ENCODE peak calls at places on chromosome 4, in four cellular contexts. G is GM23248, B is Peyer's patch, W is upper lobe of right lung. D is an unnamed sample.

GRCh38 chr4:109302366-109303140 is at the start of gene COL25A1:
- DNase-seq in B (no peak), G (peak; percentile 53), W (peak; percentile 75), D (peak; percentile 52)

GRCh38 chr4:89411539-89411938 is 103.9 kb upstream of the GPRIN3 start:
- DNase-seq in B (no peak), W (no peak), G (no peak), D (no peak)

GRCh38 chr4:2924286-2924685 is 38.9 kb downstream of the NOP14 start:
- DNase-seq in G (no peak), W (peak; percentile 57), B (no peak), D (no peak)

GRCh38 chr4:101279377-101279871 is 67.9 kb downstream of the PPP3CA start:
- DNase-seq in G (peak; percentile 97), W (no peak), B (no peak), D (no peak)

GRCh38 chr4:1008840-1009646 is 2.4 kb upstream of the FGFRL1 start:
- DNase-seq in G (peak; percentile 39), W (peak; percentile 79), B (peak; percentile 34), D (peak; percentile 10)

GRCh38 chr4:73675623-73676022 is 55.4 kb upstream of the RASSF6 start:
- DNase-seq in W (no peak), G (no peak), B (no peak), D (no peak)

GRCh38 chr4:161714022-161714751 is 449.6 kb downstream of the FSTL5 start:
- DNase-seq in G (peak; percentile 24), B (no peak), W (no peak), D (no peak)

GRCh38 chr4:154779362-154779947 is 1.6 kb upstream of the RBM46 start:
- DNase-seq in B (no peak), G (peak; percentile 68), W (no peak), D (no peak)

GRCh38 chr4:72846280-72847111 is 223.0 kb downstream of the COX18 start:
- DNase-seq in W (no peak), B (no peak), G (peak; percentile 17), D (no peak)

GRCh38 chr4:123587983-123588494 is 191.4 kb downstream of the SPRY1 start:
- DNase-seq in W (no peak), B (no peak), G (peak; percentile 70), D (no peak)

GRCh38 chr4:123449780-123450179 is 53.2 kb downstream of the SPRY1 start:
- DNase-seq in W (no peak), B (no peak), G (peak; percentile 20), D (no peak)

GRCh38 chr4:123017636-123018390 is 95.4 kb upstream of the NUDT6 start:
- DNase-seq in W (no peak), G (peak; percentile 81), B (no peak), D (no peak)

GRCh38 chr4:76357981-76358380 is 51.4 kb downstream of the STBD1 start:
- DNase-seq in G (no peak), B (no peak), W (no peak), D (no peak)

GRCh38 chr4:176794651-176795050 is 1.9 kb upstream of the VEGFC start:
- DNase-seq in W (no peak), G (no peak), B (no peak), D (no peak)

GRCh38 chr4:176793060-176793605 is 411 bp upstream of the VEGFC start:
- DNase-seq in G (no peak), B (no peak), W (no peak), D (no peak)

GRCh38 chr4:176795441-176795840 is 2.7 kb upstream of the VEGFC start:
- DNase-seq in B (no peak), W (no peak), G (no peak), D (no peak)

GRCh38 chr4:176792348-176793059 is at the start of gene VEGFC:
- DNase-seq in B (no peak), G (peak; percentile 94), W (peak; percentile 75), D (no peak)

DNA sequence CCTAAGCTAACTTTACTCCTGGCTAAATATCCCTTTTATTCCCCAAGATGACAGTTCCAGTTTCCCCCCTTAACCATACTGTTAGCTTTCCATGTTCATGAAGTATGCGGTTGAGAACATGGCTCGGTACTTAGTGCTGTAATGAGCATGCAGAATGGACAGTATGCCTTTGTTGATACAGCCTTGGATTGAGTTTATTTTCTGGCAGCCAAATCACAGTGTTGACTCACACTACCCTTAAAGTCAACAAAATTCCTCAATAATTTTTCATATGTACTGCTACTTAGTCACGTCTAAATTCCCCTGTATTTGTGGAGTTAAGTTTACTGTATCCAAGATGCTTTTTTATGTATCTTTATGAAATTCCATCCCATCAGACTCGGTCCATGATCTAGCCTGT is 1.4 kb upstream of the VEGFC start:
- DNase-seq in G (peak; percentile 93), B (no peak), W (no peak), D (no peak)
- H3K4me1 ChIP-seq in G (peaks cover 24% of the 10 kb centered on the region), B (peaks cover 3% of the 10 kb centered on the region), W (peaks cover 12% of the 10 kb centered on the region), D (no peaks in the 10 kb centered on the region)

GRCh38 chr4:54061873-54062272 is 2.5 kb downstream of the CHIC2 start:
- DNase-seq in G (no peak), B (no peak), W (no peak), D (no peak)
- H3K4me3 ChIP-seq in G (peak overlapping the region; percentile 96), B (no peak overlapping the region), W (peak overlapping the region; percentile 92), D (no peak overlapping the region)

GRCh38 chr4:168589154-168589553 is 92.3 kb downstream of the PALLD start:
- DNase-seq in B (no peak), G (peak; percentile 82), W (no peak), D (no peak)
- H3K4me1 ChIP-seq in B (no peaks in the 10 kb centered on the region), G (peaks cover 48% of the 10 kb centered on the region), W (no peaks in the 10 kb centered on the region), D (no peaks in the 10 kb centered on the region)

GRCh38 chr4:38781854-38782261 is 932 bp downstream of the TLR10 start:
- DNase-seq in W (no peak), B (peak; percentile 61), G (no peak), D (no peak)
- H3K4me3 ChIP-seq in W (no peak overlapping the region), B (peak overlapping the region; percentile 35), G (no peak overlapping the region), D (no peak overlapping the region)

GRCh38 chr4:126144838-126145237 is 830.1 kb downstream of the FAT4 start:
- DNase-seq in G (peak; percentile 16), B (no peak), W (no peak), D (no peak)
- H3K4me1 ChIP-seq in G (no peaks in the 10 kb centered on the region), B (no peaks in the 10 kb centered on the region), W (no peaks in the 10 kb centered on the region), D (no peaks in the 10 kb centered on the region)

GRCh38 chr4:41069838-41070237 is 144.5 kb downstream of the APBB2 start:
- DNase-seq in G (no peak), B (no peak), W (no peak), D (no peak)

GRCh38 chr4:41067369-41067768 is 147.0 kb downstream of the APBB2 start:
- DNase-seq in W (no peak), G (peak; percentile 39), B (no peak), D (no peak)

GRCh38 chr4:41070516-41071281 is 143.6 kb downstream of the APBB2 start:
- DNase-seq in G (peak; percentile 14), B (no peak), W (no peak), D (no peak)

GRCh38 chr4:41072021-41072777 is 142.1 kb downstream of the APBB2 start:
- DNase-seq in W (no peak), B (no peak), G (no peak), D (no peak)

DNA sequence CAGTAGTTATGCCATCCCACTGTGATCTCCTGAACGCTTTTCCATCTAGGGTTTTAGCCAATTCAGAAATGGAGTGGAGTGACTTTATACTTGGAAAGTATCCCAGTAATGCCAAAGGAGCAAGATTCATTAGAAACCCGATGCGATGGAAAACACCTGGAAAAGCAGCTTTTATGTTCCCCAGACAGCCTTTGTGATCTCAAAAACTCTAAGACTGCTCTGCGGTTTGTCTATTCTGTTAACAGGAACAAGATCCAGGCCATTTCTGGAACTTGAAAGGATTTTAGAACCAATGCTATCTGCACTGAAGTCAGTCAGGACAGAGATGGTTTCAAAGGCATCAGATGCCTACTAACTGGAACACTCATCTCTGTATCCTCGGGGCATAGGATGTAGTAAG is 145.1 kb downstream of the APBB2 start:
- DNase-seq in B (no peak), G (peak; percentile 2), W (no peak), D (no peak)
- H3K4me3 ChIP-seq in B (no peak overlapping the region), G (no peak overlapping the region), W (no peak overlapping the region), D (no peak overlapping the region)

GRCh38 chr4:87071401-87071800 is 136.6 kb downstream of the AFF1 start:
- DNase-seq in W (no peak), B (no peak), G (no peak), D (no peak)
- H3K4me1 ChIP-seq in W (peaks cover 46% of the 10 kb centered on the region), B (peaks cover 54% of the 10 kb centered on the region), G (peaks cover under 1% of the 10 kb centered on the region), D (peaks cover 14% of the 10 kb centered on the region)

GRCh38 chr4:60657041-60657440 is 543.1 kb upstream of the ADGRL3 start:
- DNase-seq in B (no peak), W (no peak), G (no peak), D (no peak)
- H3K4me3 ChIP-seq in B (no peak overlapping the region), W (no peak overlapping the region), G (no peak overlapping the region), D (no peak overlapping the region)

GRCh38 chr4:10117424-10118354 is 1.1 kb upstream of the WDR1 start:
- DNase-seq in B (peak; percentile 67), G (peak; percentile 39), W (no peak), D (no peak)

GRCh38 chr4:10118355-10119004 is 1.9 kb upstream of the WDR1 start:
- DNase-seq in G (no peak), W (no peak), B (peak; percentile 40), D (no peak)

GRCh38 chr4:10115657-10116624 is 658 bp downstream of the WDR1 start:
- DNase-seq in G (peak; percentile 57), B (peak; percentile 84), W (peak; percentile 85), D (peak; percentile 82)

GRCh38 chr4:10115271-10115656 is 1.3 kb downstream of the WDR1 start:
- DNase-seq in G (peak; percentile 85), B (no peak), W (no peak), D (no peak)

DNA sequence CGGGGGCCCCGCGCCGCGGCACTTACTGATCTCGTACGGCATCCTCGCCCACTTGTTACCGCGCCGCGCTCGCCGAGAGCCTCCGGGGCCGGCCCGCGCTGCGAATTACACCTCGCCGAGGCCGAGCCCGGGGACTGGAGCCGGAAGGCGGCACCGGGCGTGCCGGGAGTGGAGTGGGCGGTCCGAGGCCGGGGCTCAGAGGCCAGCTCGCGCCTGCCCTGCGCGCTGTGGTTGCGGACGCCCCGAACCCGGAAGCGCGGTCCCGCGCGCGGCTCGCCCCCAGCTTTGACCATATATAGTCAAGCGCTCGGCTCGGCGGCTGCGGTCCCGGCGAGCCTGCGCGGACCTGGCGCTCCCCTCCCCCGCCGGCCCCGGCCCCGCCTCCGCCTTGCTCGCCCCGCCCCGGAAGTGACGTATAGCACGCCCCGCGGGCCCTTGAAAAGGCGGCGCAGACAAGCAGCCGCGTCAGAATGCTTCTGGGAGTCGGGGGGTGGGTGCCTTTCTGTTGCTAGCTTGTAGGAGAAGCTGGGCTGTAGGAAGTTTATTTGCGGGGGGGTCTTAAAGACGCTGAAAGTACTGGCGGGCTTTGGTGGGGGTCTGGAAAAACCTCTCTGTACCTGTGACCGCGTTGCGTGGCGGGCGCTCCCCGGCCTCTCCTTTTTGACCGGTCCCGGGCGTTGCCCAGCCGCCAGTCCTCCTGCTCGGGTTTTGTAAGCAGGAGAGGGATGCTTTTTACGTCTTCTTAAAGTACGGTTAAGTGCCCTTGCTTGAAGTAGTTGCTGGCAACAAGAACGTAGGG is at the start of gene WDR1:
- DNase-seq in G (peak; percentile 99), W (peak; percentile 99), B (peak; percentile 93), D (peak; percentile 89)
- H3K4me1 ChIP-seq in G (peaks cover 39% of the 10 kb centered on the region), W (peaks cover 53% of the 10 kb centered on the region), B (peaks cover 43% of the 10 kb centered on the region), D (peaks cover 78% of the 10 kb centered on the region)

DNA sequence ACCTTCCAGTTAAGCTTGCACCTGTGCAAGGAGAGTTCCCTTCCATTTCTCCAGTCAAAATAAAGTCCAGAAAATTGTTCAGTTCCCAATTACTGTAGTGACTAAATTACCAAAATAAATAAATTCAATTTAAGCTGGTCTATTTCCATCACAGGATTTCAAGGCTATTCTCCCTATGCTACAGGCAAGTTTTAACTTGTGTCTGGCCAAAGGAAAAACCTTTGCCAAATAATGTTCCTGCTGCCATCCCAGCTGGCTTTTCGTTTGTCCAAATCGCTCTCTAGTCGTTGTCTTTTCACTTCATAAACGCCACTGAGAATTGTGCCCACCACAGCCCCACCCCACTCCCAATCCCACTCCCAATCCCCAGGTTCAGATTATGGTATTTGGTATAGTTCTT is 2.4 kb downstream of the KCTD8 start:
- DNase-seq in B (no peak), W (no peak), G (no peak), D (no peak)
- H3K4me3 ChIP-seq in B (no peak overlapping the region), W (no peak overlapping the region), G (no peak overlapping the region), D (no peak overlapping the region)